ENCODE peak calls at places on chromosomes 7 and 10, in five cellular contexts. N is H9, V is adipocyte, X is mammary epithelial cell, K is HCT116. H is an unnamed sample.

GRCh38 chr10:100896876-100897461 is 15.8 kb upstream of the SLF2 start:
- DNase-seq in N (no peak), K (no peak), V (no peak), X (no peak), H (no peak)

GRCh38 chr7:151891182-151891581 is 14.3 kb upstream of the PRKAG2 start:
- DNase-seq in V (no peak), N (peak; percentile 29), K (no peak), X (no peak), H (peak; percentile 55)

GRCh38 chr10:71383972-71384687 is 12.6 kb upstream of the CDH23 start:
- DNase-seq in K (no peak), X (no peak), V (peak; percentile 72), N (peak; percentile 85), H (peak; percentile 79)

GRCh38 chr10:36725581-36726520 is 399.5 kb upstream of the ANKRD30A start:
- DNase-seq in N (peak; percentile 86), V (peak; percentile 87), K (no peak), X (peak; percentile 95), H (no peak)

GRCh38 chr7:25402528-25402927 is 174.2 kb upstream of the NPVF start:
- DNase-seq in K (no peak), N (no peak), X (peak; percentile 14), V (no peak), H (no peak)

GRCh38 chr7:7792089-7792488 is 73.7 kb upstream of the RPA3 start:
- DNase-seq in V (peak; percentile 65), N (no peak), X (no peak), K (no peak), H (no peak)

GRCh38 chr7:66768865-66769832 is 28.6 kb downstream of the RABGEF1 start:
- DNase-seq in K (no peak), V (peak; percentile 37), N (no peak), X (no peak), H (no peak)

GRCh38 chr7:130988443-130988842 is 254.4 kb upstream of the KLF14 start:
- DNase-seq in X (no peak), V (no peak), K (no peak), N (no peak), H (no peak)

GRCh38 chr10:90407116-90407515 is 450.7 kb downstream of the HTR7 start:
- DNase-seq in V (peak; percentile 47), N (no peak), X (peak; percentile 69), K (no peak), H (no peak)

GRCh38 chr10:119849031-119849789 is 23.4 kb downstream of the MCMBP start:
- DNase-seq in V (peak; percentile 72), K (no peak), N (no peak), X (no peak), H (no peak)
- H3K9ac ChIP-seq in V (peak overlapping the region; percentile 20), K (no peak overlapping the region), N (no peak overlapping the region), X (no peak overlapping the region), H (no peak overlapping the region)

GRCh38 chr7:105101864-105102263 is 87.9 kb downstream of the KMT2E start:
- DNase-seq in K (no peak), V (no peak), X (no peak), N (no peak), H (no peak)

GRCh38 chr7:105107458-105107857 is 93.5 kb downstream of the KMT2E start:
- DNase-seq in N (no peak), V (no peak), K (no peak), X (no peak), H (no peak)

GRCh38 chr7:105106473-105106872 is 92.5 kb downstream of the KMT2E start:
- DNase-seq in K (no peak), X (no peak), N (no peak), V (no peak), H (no peak)

GRCh38 chr7:105098863-105099515 is 85.0 kb downstream of the KMT2E start:
- DNase-seq in K (no peak), V (no peak), N (no peak), X (peak; percentile 32), H (no peak)

GRCh38 chr7:105102557-105103352 is 88.8 kb downstream of the KMT2E start:
- DNase-seq in V (peak; percentile 20), N (no peak), K (no peak), X (no peak), H (no peak)
- H3K9ac ChIP-seq in V (peak overlapping the region; percentile 9), N (no peak overlapping the region), K (no peak overlapping the region), X (no peak overlapping the region), H (no peak overlapping the region)

GRCh38 chr7:103941978-103942377 is 47.5 kb downstream of the RELN start:
- DNase-seq in N (no peak), V (no peak), X (no peak), K (no peak), H (no peak)
- H3K9ac ChIP-seq in N (no peak overlapping the region), V (no peak overlapping the region), X (no peak overlapping the region), K (no peak overlapping the region), H (no peak overlapping the region)

GRCh38 chr7:22853674-22854157 is 31.1 kb upstream of the TOMM7 start:
- DNase-seq in K (peak; percentile 54), V (no peak), N (peak; percentile 62), X (no peak), H (peak; percentile 30)
- H3K9ac ChIP-seq in K (peak overlapping the region; percentile 99), V (peak overlapping the region; percentile 35), N (no peak overlapping the region), X (no peak overlapping the region), H (no peak overlapping the region)